ENCODE peak calls at places on chromosome 11, in eight cellular contexts. Z is kidney tubule cell; Q is Peyer's patch; C is activated gamma-delta T cell; R is HTR-8/SVneo; Y is RWPE1; G is naive thymus-derived CD8-positive, alpha-beta T cell; S is activated T-cell treated with anti-CD3 and anti-CD28 coated beads for 24 hours. J is an unnamed sample.

GRCh38 chr11:33893711-33894401 is 2.0 kb upstream of the LMO2 start:
- DNase-seq in S (peak; percentile 67), Y (no peak), R (no peak), G (peak; percentile 60), Q (no peak), Z (no peak), C (no peak), J (no peak)

GRCh38 chr11:112238041-112238440 is 11.8 kb downstream of the PTS start:
- DNase-seq in S (no peak), Q (no peak), R (no peak), Y (no peak), G (no peak), C (no peak), Z (no peak), J (no peak)

GRCh38 chr11:35082322-35083180 is 56.4 kb upstream of the CD44 start:
- DNase-seq in R (peak; percentile 91), S (peak; percentile 62), G (peak; percentile 84), Y (peak; percentile 89), Q (peak; percentile 55), C (no peak), Z (peak; percentile 89), J (no peak)

GRCh38 chr11:62082292-62082657 is 41.5 kb upstream of the INCENP start:
- DNase-seq in R (no peak), Z (no peak), S (no peak), C (no peak), Q (no peak), G (no peak), Y (no peak), J (no peak)

GRCh38 chr11:33987975-33988580 is 63.5 kb upstream of the CAPRIN1 start:
- DNase-seq in S (peak; percentile 63), G (peak; percentile 50), C (no peak), Z (peak; percentile 72), Q (peak; percentile 54), R (peak; percentile 71), Y (peak; percentile 46), J (peak; percentile 44)

GRCh38 chr11:130947889-130948288 is 31.6 kb upstream of the SNX19 start:
- DNase-seq in Y (peak; percentile 6), C (no peak), R (no peak), Q (no peak), G (no peak), Z (no peak), S (no peak), J (no peak)

GRCh38 chr11:96090711-96091110 is 166.8 kb upstream of the MTMR2 start:
- DNase-seq in R (peak; percentile 42), G (no peak), Q (no peak), C (no peak), S (no peak), Z (peak; percentile 58), Y (no peak), J (no peak)

GRCh38 chr11:11552688-11553087 is 69.1 kb downstream of the GALNT18 start:
- DNase-seq in S (no peak), Q (no peak), Y (peak; percentile 26), Z (peak; percentile 52), R (no peak), G (no peak), C (no peak), J (no peak)

GRCh38 chr11:62680825-62681240 is 2.0 kb upstream of the UBXN1 start:
- DNase-seq in S (peak; percentile 23), Q (no peak), Y (peak; percentile 69), R (peak; percentile 76), Z (peak; percentile 71), C (no peak), G (peak; percentile 13), J (peak; percentile 60)

GRCh38 chr11:4044971-4045646 is 49.5 kb upstream of the RRM1 start:
- DNase-seq in R (no peak), Z (no peak), C (no peak), G (no peak), Y (peak; percentile 40), Q (no peak), S (no peak), J (no peak)

GRCh38 chr11:1827095-1827797 is 7.5 kb upstream of the SYT8 start:
- DNase-seq in C (no peak), Q (peak; percentile 73), Y (peak; percentile 51), Z (peak; percentile 85), G (no peak), R (peak; percentile 68), S (no peak), J (peak; percentile 31)

GRCh38 chr11:16958833-16959232 is 55.4 kb downstream of the PLEKHA7 start:
- DNase-seq in Y (no peak), S (no peak), Z (no peak), G (no peak), Q (no peak), R (no peak), C (no peak), J (no peak)

GRCh38 chr11:64716471-64717267 is 6.3 kb downstream of the NRXN2 start:
- DNase-seq in Z (no peak), Q (no peak), C (no peak), Y (no peak), S (no peak), G (no peak), R (no peak), J (no peak)

GRCh38 chr11:107182983-107183382 is 164.7 kb upstream of the GUCY1A2 start:
- DNase-seq in Z (peak; percentile 63), G (no peak), R (no peak), C (no peak), Q (no peak), S (no peak), Y (no peak), J (no peak)

GRCh38 chr11:2804189-2804588 is 81.4 kb downstream of the CDKN1C start:
- DNase-seq in R (no peak), S (no peak), Q (peak; percentile 36), C (no peak), Y (no peak), G (no peak), Z (no peak), J (peak; percentile 13)

GRCh38 chr11:79108851-79109250 is 332.0 kb downstream of the TENM4 start:
- DNase-seq in R (no peak), Q (no peak), Y (no peak), C (no peak), S (no peak), Z (peak; percentile 23), G (no peak), J (no peak)

GRCh38 chr11:130465259-130465658 is 16.8 kb downstream of the ADAMTS15 start:
- DNase-seq in R (no peak), G (no peak), Q (no peak), Z (no peak), C (no peak), Y (no peak), S (no peak), J (no peak)

GRCh38 chr11:104151404-104152204 is 12.3 kb downstream of the PDGFD start:
- DNase-seq in Q (no peak), Y (peak; percentile 20), G (no peak), Z (peak; percentile 18), S (no peak), R (no peak), C (no peak), J (no peak)

GRCh38 chr11:99246199-99246598 is 225.4 kb downstream of the CNTN5 start:
- DNase-seq in Q (no peak), C (no peak), Y (no peak), R (no peak), S (no peak), Z (no peak), G (no peak), J (no peak)

J was measured in ovary.